ENCODE peak calls at places on chromosomes 2 and 18, in eight cellular contexts. X, P, L, G, O, T, N and Z are unnamed samples. For H3K27me3 and H3K36me3, the result is how much of the 10 kb centered on the place peaks cover.

GRCh38 chr2:179412116-179412515 is 147.5 kb upstream of the SESTD1 start:
- DNase-seq in X (no peak), P (no peak), L (no peak), G (no peak), O (no peak), T (no peak), N (no peak), Z (no peak)

GRCh38 chr2:203463176-203463797 is 71.8 kb downstream of the RAPH1 start:
- DNase-seq in X (no peak), P (no peak), L (no peak), G (no peak), O (no peak), T (peak), N (no peak), Z (no peak)

GRCh38 chr2:25749676-25750075 is 76.3 kb upstream of the DTNB start:
- DNase-seq in X (no peak), P (no peak), L (no peak), G (no peak), O (no peak), T (no peak), N (no peak), Z (no peak)

GRCh38 chr2:37614061-37614802 is 57.2 kb downstream of the CDC42EP3 start:
- DNase-seq in X (no peak), P (peak), L (peak), G (no peak), O (no peak), T (no peak), N (no peak), Z (no peak)

GRCh38 chr2:70121627-70122372 is 34.5 kb downstream of the PCBP1 start:
- DNase-seq in X (no peak), P (no peak), L (no peak), G (peak), O (no peak), T (no peak), N (no peak), Z (no peak)

GRCh38 chr2:126222316-126222715 is 433.6 kb upstream of the GYPC start:
- DNase-seq in X (no peak), P (no peak), L (no peak), G (no peak), O (no peak), T (no peak), N (no peak), Z (no peak)

GRCh38 chr2:228613133-228613532 is 431.6 kb upstream of the SPHKAP start:
- DNase-seq in X (no peak), P (no peak), L (no peak), G (no peak), O (peak), T (no peak), N (peak), Z (no peak)

GRCh38 chr2:99450199-99450598 is 39.6 kb downstream of the REV1 start:
- DNase-seq in X (no peak), P (no peak), L (no peak), G (no peak), O (no peak), T (no peak), N (no peak), Z (no peak)

GRCh38 chr2:185284696-185285095 is 453.9 kb upstream of the FSIP2 start:
- DNase-seq in X (no peak), P (no peak), L (no peak), G (no peak), O (no peak), T (no peak), N (no peak), Z (no peak)

GRCh38 chr2:193907561-193907960 is 1712.8 kb upstream of the TMEFF2 start:
- DNase-seq in X (no peak), P (no peak), L (no peak), G (no peak), O (no peak), T (no peak), N (no peak), Z (no peak)

GRCh38 chr2:218999881-219000568 is 6.8 kb upstream of the CRYBA2 start:
- DNase-seq in X (peak), P (no peak), L (no peak), G (no peak), O (no peak), T (peak), N (no peak), Z (peak)

GRCh38 chr2:127810156-127810636 is 775 bp downstream of the WDR33 start:
- DNase-seq in X (peak), P (no peak), L (no peak), G (no peak), O (no peak), T (peak), N (no peak), Z (peak)

GRCh38 chr18:13181765-13182164 is 36.8 kb upstream of the LDLRAD4 start:
- DNase-seq in X (peak), P (no peak), L (no peak), G (no peak), O (no peak), T (no peak), N (no peak), Z (no peak)

DNA sequence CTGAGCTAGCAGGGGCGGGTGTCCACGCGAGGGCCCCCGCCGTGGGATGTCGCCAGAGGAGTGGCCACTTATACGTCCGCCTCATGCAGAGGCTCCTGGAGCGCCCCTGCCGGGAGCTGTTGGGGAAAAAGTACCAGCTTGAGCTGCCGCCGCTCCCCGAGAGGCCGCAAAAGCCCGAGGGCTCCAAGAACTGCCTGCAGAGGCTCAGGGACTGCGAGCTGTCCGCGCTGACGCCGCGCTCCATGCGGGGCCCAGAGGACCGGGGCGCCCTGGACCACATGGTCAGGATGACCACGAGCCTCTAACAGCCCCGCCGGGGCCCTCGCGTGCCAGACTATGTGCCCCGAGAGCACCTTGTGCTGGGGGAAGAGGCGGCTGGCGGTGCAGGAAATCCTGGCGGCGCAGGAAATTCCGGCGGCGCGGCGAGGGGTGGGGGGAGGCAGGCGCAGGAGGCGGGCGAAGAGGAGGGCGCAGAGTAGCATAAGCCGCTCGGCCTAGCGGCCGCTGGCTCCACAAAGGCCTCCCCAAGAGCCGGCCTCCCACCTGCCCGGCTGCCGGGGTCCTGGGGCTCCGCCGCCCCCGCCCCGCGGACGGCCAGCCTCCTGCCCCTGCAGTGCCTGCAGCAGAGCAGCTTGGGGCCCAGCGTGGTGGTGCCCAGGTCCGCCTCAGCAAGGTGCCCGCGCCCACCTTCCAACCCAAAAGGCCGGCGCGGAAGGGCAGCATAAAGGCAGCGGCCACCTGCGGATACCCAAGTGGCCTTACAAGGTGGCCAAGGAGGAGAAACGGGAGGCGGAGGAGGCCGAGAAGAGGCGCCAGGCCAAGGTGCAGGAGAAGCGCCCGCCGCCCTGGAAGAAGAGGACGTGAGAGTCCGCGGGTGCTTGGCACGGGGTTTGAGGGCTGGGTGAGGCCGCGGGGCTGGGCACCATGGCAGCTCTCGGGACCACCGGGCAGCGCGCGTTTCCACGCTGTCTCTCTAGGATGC is 42.1 kb upstream of the TRIM43B start:
- DNase-seq in X (peak), P (peak), L (peak), G (peak), O (peak), T (peak), N (no peak), Z (peak)
- H3K4me3 ChIP-seq in X (peak), P (peak), L (peak), G (peak), O (peak), T (peak), N (peak), Z (no peak)

GRCh38 chr2:88810488-88810887 is 119.0 kb downstream of the RPIA start:
- DNase-seq in X (no peak), P (no peak), L (no peak), G (no peak), O (no peak), T (no peak), N (no peak), Z (no peak)

GRCh38 chr2:88813612-88814011 is 122.1 kb downstream of the RPIA start:
- DNase-seq in X (peak), P (no peak), L (peak), G (no peak), O (no peak), T (no peak), N (no peak), Z (peak)

GRCh38 chr2:88811238-88811637 is 119.8 kb downstream of the RPIA start:
- DNase-seq in X (no peak), P (no peak), L (no peak), G (no peak), O (no peak), T (no peak), N (no peak), Z (no peak)

GRCh38 chr2:88810017-88810416 is 118.5 kb downstream of the RPIA start:
- DNase-seq in X (no peak), P (no peak), L (no peak), G (no peak), O (no peak), T (no peak), N (no peak), Z (no peak)

GRCh38 chr2:88811681-88812080 is 120.2 kb downstream of the RPIA start:
- DNase-seq in X (no peak), P (no peak), L (no peak), G (no peak), O (no peak), T (no peak), N (no peak), Z (no peak)
- H3K27me3 ChIP-seq in X (under half), P (under half), L (under half), G (under half), O (under half), T (under half), N (under half), Z (under half)

GRCh38 chr2:152694161-152694661 is 23.1 kb downstream of the PRPF40A start:
- DNase-seq in X (no peak), P (no peak), L (peak), G (no peak), O (no peak), T (no peak), N (peak), Z (no peak)

GRCh38 chr2:152695763-152696162 is 21.5 kb downstream of the PRPF40A start:
- DNase-seq in X (no peak), P (no peak), L (no peak), G (no peak), O (no peak), T (no peak), N (no peak), Z (no peak)

GRCh38 chr2:152696476-152696875 is 20.8 kb downstream of the PRPF40A start:
- DNase-seq in X (no peak), P (no peak), L (no peak), G (no peak), O (no peak), T (no peak), N (no peak), Z (no peak)

DNA sequence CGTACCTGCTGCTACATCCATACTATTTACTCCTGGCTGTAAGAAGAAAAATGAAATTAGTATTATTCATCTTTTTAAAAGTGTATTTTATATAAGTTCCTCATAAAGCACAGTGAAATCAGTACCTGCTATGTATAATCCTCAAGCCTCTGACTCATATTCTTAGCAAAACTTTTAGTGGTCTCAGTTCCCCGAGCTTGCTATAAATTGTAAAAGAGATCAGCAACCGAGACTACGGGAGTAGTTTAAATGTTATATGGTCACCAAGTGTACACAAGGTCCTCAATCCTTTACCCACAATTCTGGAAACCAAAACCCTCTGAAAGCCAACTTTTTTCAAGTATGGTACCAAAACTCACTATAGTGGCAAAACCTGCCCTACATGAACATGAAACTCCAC is 24.2 kb downstream of the PRPF40A start:
- DNase-seq in X (no peak), P (no peak), L (no peak), G (no peak), O (no peak), T (no peak), N (no peak), Z (no peak)
- H3K36me3 ChIP-seq in X (under half), P (under half), L (under half), G (under half), O (under half), T (under half), N (under half), Z (under half)

GRCh38 chr2:134117651-134118050 is 136.2 kb upstream of the MGAT5 start:
- DNase-seq in X (no peak), P (no peak), L (no peak), G (no peak), O (no peak), T (no peak), N (no peak), Z (no peak)

GRCh38 chr2:134119672-134120159 is 134.2 kb upstream of the MGAT5 start:
- DNase-seq in X (peak), P (peak), L (peak), G (peak), O (peak), T (peak), N (peak), Z (peak)

GRCh38 chr2:134119117-134119671 is 134.7 kb upstream of the MGAT5 start:
- DNase-seq in X (no peak), P (no peak), L (peak), G (no peak), O (no peak), T (no peak), N (no peak), Z (no peak)

GRCh38 chr2:134120160-134120717 is 133.6 kb upstream of the MGAT5 start:
- DNase-seq in X (peak), P (no peak), L (peak), G (no peak), O (no peak), T (peak), N (no peak), Z (no peak)

DNA sequence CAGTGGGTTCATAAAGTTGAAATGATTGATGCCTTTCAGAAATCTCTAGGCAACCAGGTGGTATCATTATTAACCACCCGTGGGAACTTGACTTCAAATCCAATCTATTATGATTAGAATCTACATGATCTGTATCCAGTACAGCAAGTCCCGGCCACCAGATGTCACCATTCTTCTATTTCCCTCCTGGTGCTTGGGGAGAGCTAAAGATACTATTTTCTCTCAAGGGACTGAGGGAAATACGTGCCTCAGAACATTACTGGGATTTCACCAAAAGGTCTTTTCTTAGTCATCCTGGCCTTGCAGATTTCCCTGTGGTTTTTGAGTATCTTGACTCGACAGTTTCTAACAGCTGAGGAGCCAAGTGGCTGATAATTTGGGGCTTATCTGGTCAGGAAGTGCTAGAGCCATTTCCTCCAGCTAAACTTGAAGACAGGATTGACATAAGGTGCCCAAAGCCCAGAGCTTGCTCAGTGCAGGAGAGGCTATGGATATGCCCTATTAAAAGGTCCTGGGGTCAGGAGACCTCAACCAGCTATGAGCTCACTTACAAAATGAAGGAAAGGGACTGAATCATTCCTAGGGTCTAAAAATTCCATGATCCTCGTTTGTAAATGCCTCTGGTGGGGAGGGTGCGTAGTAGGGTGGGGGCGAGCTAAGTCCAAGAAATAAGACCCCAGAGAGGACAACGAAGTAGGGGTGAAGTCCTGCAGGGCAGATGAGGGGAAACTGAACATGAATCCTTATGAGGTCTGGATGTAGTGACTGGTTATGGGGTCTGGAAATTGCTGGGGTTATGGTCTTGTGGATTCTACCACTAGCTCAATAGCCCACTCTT is 135.4 kb upstream of the MGAT5 start:
- DNase-seq in X (peak), P (peak), L (peak), G (peak), O (peak), T (peak), N (peak), Z (peak)
- H3K4me3 ChIP-seq in X (peak), P (no peak), L (no peak), G (no peak), O (peak), T (no peak), N (no peak), Z (no peak)